ENCODE peak calls at places on chromosomes 6 and 20, in nine cellular contexts. One of them, this sample, is unnamed.

GRCh38 chr6:134375199-134375598 is 57.3 kb upstream of the SGK1 start:
- DNase-seq in astrocyte of the cerebellum: no peak
- DNase-seq in fibroblast of mammary gland: no peak
- DNase-seq in AG04450: no peak
- DNase-seq in upper lobe of right lung: no peak
- DNase-seq in cardiac fibroblast: no peak
- DNase-seq in fibroblast of lung: no peak
- DNase-seq in hepatocyte: no peak
- DNase-seq in GM13976: no peak
- DNase-seq in this sample: no peak

GRCh38 chr6:4170297-4170696 is 34.9 kb upstream of the ECI2 start:
- DNase-seq in astrocyte of the cerebellum: no peak
- DNase-seq in fibroblast of mammary gland: no peak
- DNase-seq in AG04450: no peak
- DNase-seq in upper lobe of right lung: no peak
- DNase-seq in cardiac fibroblast: no peak
- DNase-seq in fibroblast of lung: no peak
- DNase-seq in hepatocyte: no peak
- DNase-seq in GM13976: no peak
- DNase-seq in this sample: no peak

GRCh38 chr6:142378138-142378875 is 76.5 kb downstream of the ADGRG6 start:
- DNase-seq in astrocyte of the cerebellum: peak; percentile 91
- DNase-seq in fibroblast of mammary gland: peak; percentile 62
- DNase-seq in AG04450: no peak
- DNase-seq in upper lobe of right lung: no peak
- DNase-seq in cardiac fibroblast: peak; percentile 95
- DNase-seq in fibroblast of lung: peak; percentile 94
- DNase-seq in hepatocyte: peak; percentile 40
- DNase-seq in GM13976: no peak
- DNase-seq in this sample: peak; percentile 84

GRCh38 chr20:1920252-1920651 is 25.0 kb downstream of the SIRPA start:
- DNase-seq in astrocyte of the cerebellum: no peak
- DNase-seq in fibroblast of mammary gland: no peak
- DNase-seq in AG04450: no peak
- DNase-seq in upper lobe of right lung: no peak
- DNase-seq in cardiac fibroblast: no peak
- DNase-seq in fibroblast of lung: no peak
- DNase-seq in hepatocyte: peak; percentile 63
- DNase-seq in GM13976: no peak
- DNase-seq in this sample: no peak

GRCh38 chr6:152905551-152906299 is 77.1 kb downstream of the FBXO5 start:
- DNase-seq in astrocyte of the cerebellum: no peak
- DNase-seq in fibroblast of mammary gland: no peak
- DNase-seq in AG04450: no peak
- DNase-seq in upper lobe of right lung: no peak
- DNase-seq in cardiac fibroblast: no peak
- DNase-seq in fibroblast of lung: no peak
- DNase-seq in hepatocyte: no peak
- DNase-seq in GM13976: no peak
- DNase-seq in this sample: no peak

GRCh38 chr20:2652724-2653510 is 485 bp downstream of the NOP56 start:
- DNase-seq in astrocyte of the cerebellum: no peak
- DNase-seq in fibroblast of mammary gland: no peak
- DNase-seq in AG04450: no peak
- DNase-seq in upper lobe of right lung: no peak
- DNase-seq in cardiac fibroblast: no peak
- DNase-seq in fibroblast of lung: no peak
- DNase-seq in hepatocyte: peak; percentile 32
- DNase-seq in GM13976: peak; percentile 74
- DNase-seq in this sample: peak; percentile 2

GRCh38 chr6:166330612-166331011 is 11.7 kb downstream of the SFT2D1 start:
- DNase-seq in astrocyte of the cerebellum: no peak
- DNase-seq in fibroblast of mammary gland: peak; percentile 43
- DNase-seq in AG04450: no peak
- DNase-seq in upper lobe of right lung: peak; percentile 72
- DNase-seq in cardiac fibroblast: peak; percentile 58
- DNase-seq in fibroblast of lung: peak; percentile 26
- DNase-seq in hepatocyte: peak; percentile 41
- DNase-seq in GM13976: no peak
- DNase-seq in this sample: peak; percentile 39

GRCh38 chr6:28863607-28864320 is 60.0 kb downstream of the TRIM27 start:
- DNase-seq in astrocyte of the cerebellum: peak; percentile 70
- DNase-seq in fibroblast of mammary gland: peak; percentile 85
- DNase-seq in AG04450: peak; percentile 72
- DNase-seq in upper lobe of right lung: peak; percentile 83
- DNase-seq in cardiac fibroblast: peak; percentile 87
- DNase-seq in fibroblast of lung: peak; percentile 64
- DNase-seq in hepatocyte: peak; percentile 84
- DNase-seq in GM13976: peak; percentile 68
- DNase-seq in this sample: peak; percentile 85

GRCh38 chr6:133707456-133707855 is 181.5 kb upstream of the TCF21 start:
- DNase-seq in astrocyte of the cerebellum: peak; percentile 94
- DNase-seq in fibroblast of mammary gland: peak; percentile 96
- DNase-seq in AG04450: peak; percentile 79
- DNase-seq in upper lobe of right lung: no peak
- DNase-seq in cardiac fibroblast: peak; percentile 90
- DNase-seq in fibroblast of lung: peak; percentile 98
- DNase-seq in hepatocyte: no peak
- DNase-seq in GM13976: no peak
- DNase-seq in this sample: peak; percentile 94

GRCh38 chr6:7143161-7143974 is 35.6 kb downstream of the RREB1 start:
- DNase-seq in astrocyte of the cerebellum: no peak
- DNase-seq in fibroblast of mammary gland: no peak
- DNase-seq in AG04450: no peak
- DNase-seq in upper lobe of right lung: no peak
- DNase-seq in cardiac fibroblast: peak; percentile 56
- DNase-seq in fibroblast of lung: no peak
- DNase-seq in hepatocyte: peak; percentile 61
- DNase-seq in GM13976: no peak
- DNase-seq in this sample: no peak

GRCh38 chr6:72464246-72464645 is 157.6 kb upstream of the KCNQ5 start:
- DNase-seq in astrocyte of the cerebellum: peak; percentile 56
- DNase-seq in fibroblast of mammary gland: peak; percentile 36
- DNase-seq in AG04450: no peak
- DNase-seq in upper lobe of right lung: no peak
- DNase-seq in cardiac fibroblast: no peak
- DNase-seq in fibroblast of lung: peak; percentile 5
- DNase-seq in hepatocyte: no peak
- DNase-seq in GM13976: no peak
- DNase-seq in this sample: no peak

DNA sequence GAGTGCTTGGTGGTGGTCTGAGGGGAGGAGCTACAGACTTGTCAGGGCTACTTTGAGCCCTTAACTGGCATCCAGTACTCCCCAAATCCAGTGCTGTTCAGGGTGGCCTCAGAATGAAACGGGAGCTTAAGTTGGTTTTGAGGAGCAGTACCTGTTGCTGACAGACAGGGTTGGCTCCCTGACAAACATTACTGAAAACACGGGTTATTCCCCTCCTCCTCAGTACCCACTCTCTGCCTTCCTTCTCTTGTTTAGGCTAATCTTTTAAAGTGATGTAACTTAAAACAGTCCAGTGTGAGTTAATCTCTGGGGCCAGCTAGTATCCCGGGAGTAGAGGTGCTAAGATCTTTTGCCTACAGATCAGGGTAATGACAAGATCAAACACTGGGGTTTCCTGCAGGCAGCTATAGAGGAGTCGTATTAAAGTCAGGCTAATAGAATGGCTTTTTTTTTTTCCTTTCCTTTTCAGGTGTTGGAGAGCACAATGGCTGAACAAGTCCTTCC is 3.7 kb downstream of the TNFAIP3 start:
- DNase-seq in astrocyte of the cerebellum: no peak
- DNase-seq in fibroblast of mammary gland: no peak
- DNase-seq in AG04450: no peak
- DNase-seq in upper lobe of right lung: no peak
- DNase-seq in cardiac fibroblast: no peak
- DNase-seq in fibroblast of lung: no peak
- DNase-seq in hepatocyte: no peak
- DNase-seq in GM13976: peak; percentile 52
- DNase-seq in this sample: no peak
- TF ChIP-seq CTCF in astrocyte of the cerebellum: peak; percentile 29
- TF ChIP-seq CTCF in fibroblast of mammary gland: peak; percentile 24
- TF ChIP-seq CTCF in AG04450: peak; percentile 13
- TF ChIP-seq CTCF in upper lobe of right lung: peak; percentile 8
- TF ChIP-seq CTCF in cardiac fibroblast: peak; percentile 34
- TF ChIP-seq CTCF in fibroblast of lung: no peak
- TF ChIP-seq CTCF in hepatocyte: no peak
- TF ChIP-seq CTCF in GM13976: no peak
- TF ChIP-seq CTCF in this sample: peak; percentile 27

GRCh38 chr6:96899019-96899418 is 1.3 kb upstream of the NDUFAF4 start:
- DNase-seq in astrocyte of the cerebellum: peak; percentile 32
- DNase-seq in fibroblast of mammary gland: peak; percentile 68
- DNase-seq in AG04450: peak; percentile 6
- DNase-seq in upper lobe of right lung: no peak
- DNase-seq in cardiac fibroblast: peak; percentile 61
- DNase-seq in fibroblast of lung: peak; percentile 47
- DNase-seq in hepatocyte: peak; percentile 63
- DNase-seq in GM13976: no peak
- DNase-seq in this sample: peak; percentile 44
- TF ChIP-seq CTCF in astrocyte of the cerebellum: peak; percentile 50
- TF ChIP-seq CTCF in fibroblast of mammary gland: peak; percentile 54
- TF ChIP-seq CTCF in AG04450: peak; percentile 57
- TF ChIP-seq CTCF in upper lobe of right lung: peak; percentile 41
- TF ChIP-seq CTCF in cardiac fibroblast: peak; percentile 26
- TF ChIP-seq CTCF in fibroblast of lung: peak; percentile 41
- TF ChIP-seq CTCF in hepatocyte: peak; percentile 72
- TF ChIP-seq CTCF in GM13976: peak; percentile 41
- TF ChIP-seq CTCF in this sample: peak; percentile 57

DNA sequence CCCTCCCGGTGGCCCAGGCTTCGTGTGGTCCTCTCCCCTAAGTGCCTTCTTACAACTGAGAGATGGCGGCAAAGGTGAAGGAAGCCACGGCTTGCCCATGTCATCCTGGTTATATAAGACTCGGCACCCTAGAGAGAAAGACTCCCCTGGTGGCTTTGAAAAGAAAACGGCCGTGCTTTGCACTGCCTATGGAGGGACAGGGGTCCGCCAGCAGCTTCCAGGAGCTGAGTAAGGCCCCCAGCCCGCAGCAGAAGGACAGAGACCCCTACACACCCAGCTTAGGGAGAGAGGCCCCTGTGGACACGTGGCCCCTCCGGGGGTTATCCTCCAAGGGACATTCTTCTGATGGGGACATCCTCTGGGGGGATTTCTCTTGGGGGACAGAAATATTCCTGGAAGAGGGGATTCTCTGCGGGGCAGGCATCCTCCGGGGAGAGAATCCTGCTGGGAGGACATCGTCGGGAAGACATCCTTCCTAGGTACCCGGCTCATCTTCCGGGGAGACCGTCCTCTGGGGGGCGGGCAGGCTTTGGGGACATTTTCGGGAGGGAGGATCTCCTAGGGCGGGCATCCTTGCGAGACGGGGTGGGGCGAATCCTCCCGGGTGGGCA is 509 bp upstream of the OGFR start:
- DNase-seq in astrocyte of the cerebellum: no peak
- DNase-seq in fibroblast of mammary gland: no peak
- DNase-seq in AG04450: no peak
- DNase-seq in upper lobe of right lung: no peak
- DNase-seq in cardiac fibroblast: no peak
- DNase-seq in fibroblast of lung: no peak
- DNase-seq in hepatocyte: no peak
- DNase-seq in GM13976: no peak
- DNase-seq in this sample: no peak
- TF ChIP-seq CTCF in astrocyte of the cerebellum: peak; percentile 3
- TF ChIP-seq CTCF in fibroblast of mammary gland: peak; percentile 2
- TF ChIP-seq CTCF in AG04450: peak; percentile 2
- TF ChIP-seq CTCF in upper lobe of right lung: no peak
- TF ChIP-seq CTCF in cardiac fibroblast: no peak
- TF ChIP-seq CTCF in fibroblast of lung: no peak
- TF ChIP-seq CTCF in hepatocyte: no peak
- TF ChIP-seq CTCF in GM13976: no peak
- TF ChIP-seq CTCF in this sample: peak; percentile 3

DNA sequence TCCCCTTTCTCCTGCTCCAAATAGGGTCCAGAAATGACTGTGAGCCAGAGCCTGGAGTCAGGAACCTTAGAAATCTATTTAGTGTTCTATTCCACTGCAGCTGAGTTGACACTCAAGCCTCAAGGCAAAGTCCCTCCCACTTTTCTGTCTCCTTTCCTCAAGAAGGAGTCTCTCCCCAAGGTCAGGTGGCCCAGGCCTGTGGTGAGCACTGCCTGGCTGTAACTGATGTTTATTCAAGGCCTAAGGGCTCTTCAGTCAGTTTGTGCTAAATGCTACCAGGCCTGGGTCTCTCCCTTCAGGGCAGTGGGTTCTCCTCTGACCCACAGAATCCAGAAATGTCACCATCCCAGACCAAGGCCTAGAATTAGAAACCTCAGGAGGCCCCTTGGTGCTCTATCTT is 1042.9 kb upstream of the EPHA7 start:
- DNase-seq in astrocyte of the cerebellum: no peak
- DNase-seq in fibroblast of mammary gland: no peak
- DNase-seq in AG04450: no peak
- DNase-seq in upper lobe of right lung: no peak
- DNase-seq in cardiac fibroblast: no peak
- DNase-seq in fibroblast of lung: no peak
- DNase-seq in hepatocyte: peak; percentile 19
- DNase-seq in GM13976: no peak
- DNase-seq in this sample: no peak
- TF ChIP-seq CTCF in astrocyte of the cerebellum: no peak
- TF ChIP-seq CTCF in fibroblast of mammary gland: no peak
- TF ChIP-seq CTCF in AG04450: no peak
- TF ChIP-seq CTCF in upper lobe of right lung: no peak
- TF ChIP-seq CTCF in cardiac fibroblast: no peak
- TF ChIP-seq CTCF in fibroblast of lung: no peak
- TF ChIP-seq CTCF in hepatocyte: no peak
- TF ChIP-seq CTCF in GM13976: no peak
- TF ChIP-seq CTCF in this sample: no peak

DNA sequence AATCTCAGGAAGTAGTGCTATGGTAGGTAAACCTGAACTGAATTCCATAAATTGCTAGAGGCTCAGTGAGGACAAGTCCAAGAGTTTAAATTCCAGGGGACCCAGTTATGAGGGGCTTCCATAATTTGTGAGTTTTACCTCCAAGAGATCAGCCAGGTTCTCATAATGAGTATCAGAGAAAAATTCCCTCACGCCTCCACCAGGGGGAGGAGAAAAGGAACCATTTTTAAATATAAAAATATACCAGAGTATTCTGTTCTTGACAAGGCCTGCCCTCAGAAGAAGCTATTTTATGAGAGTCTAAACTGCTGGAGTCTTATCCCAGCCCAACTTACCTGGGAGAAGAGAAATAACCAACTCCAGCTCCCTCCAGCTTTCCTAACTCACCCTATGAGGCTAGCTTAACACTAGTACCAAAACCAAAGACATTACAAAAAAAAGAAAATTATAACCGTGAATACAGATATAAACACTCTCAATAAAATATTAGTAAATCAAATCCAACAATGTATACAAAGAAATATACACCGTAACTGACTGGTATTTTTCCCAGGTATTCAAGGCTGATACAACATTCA is 158.7 kb downstream of the TFAP2A start:
- DNase-seq in astrocyte of the cerebellum: no peak
- DNase-seq in fibroblast of mammary gland: no peak
- DNase-seq in AG04450: no peak
- DNase-seq in upper lobe of right lung: no peak
- DNase-seq in cardiac fibroblast: no peak
- DNase-seq in fibroblast of lung: no peak
- DNase-seq in hepatocyte: no peak
- DNase-seq in GM13976: peak; percentile 11
- DNase-seq in this sample: peak; percentile 11
- TF ChIP-seq CTCF in astrocyte of the cerebellum: peak; percentile 48
- TF ChIP-seq CTCF in fibroblast of mammary gland: peak; percentile 20
- TF ChIP-seq CTCF in AG04450: peak; percentile 45
- TF ChIP-seq CTCF in upper lobe of right lung: peak; percentile 31
- TF ChIP-seq CTCF in cardiac fibroblast: peak; percentile 43
- TF ChIP-seq CTCF in fibroblast of lung: peak; percentile 17
- TF ChIP-seq CTCF in hepatocyte: peak; percentile 23
- TF ChIP-seq CTCF in GM13976: no peak
- TF ChIP-seq CTCF in this sample: peak; percentile 58

GRCh38 chr20:50646483-50646996 is 44.8 kb downstream of the RIPOR3 start:
- DNase-seq in astrocyte of the cerebellum: no peak
- DNase-seq in fibroblast of mammary gland: peak; percentile 92
- DNase-seq in AG04450: peak; percentile 78
- DNase-seq in upper lobe of right lung: no peak
- DNase-seq in cardiac fibroblast: peak; percentile 90
- DNase-seq in fibroblast of lung: peak; percentile 40
- DNase-seq in hepatocyte: no peak
- DNase-seq in GM13976: no peak
- DNase-seq in this sample: no peak
- TF ChIP-seq CTCF in astrocyte of the cerebellum: peak; percentile 43
- TF ChIP-seq CTCF in fibroblast of mammary gland: peak; percentile 49
- TF ChIP-seq CTCF in AG04450: peak; percentile 61
- TF ChIP-seq CTCF in upper lobe of right lung: peak; percentile 34
- TF ChIP-seq CTCF in cardiac fibroblast: peak; percentile 61
- TF ChIP-seq CTCF in fibroblast of lung: peak; percentile 38
- TF ChIP-seq CTCF in hepatocyte: peak; percentile 21
- TF ChIP-seq CTCF in GM13976: no peak
- TF ChIP-seq CTCF in this sample: peak; percentile 62

This sample was measured in brain microvascular endothelial cell.